ENCODE peak calls at places on chromosomes 4 and X, in five cellular contexts. M, K, C, R and G are unnamed samples.

GRCh38 chr4:172776203-172776896 is 392.3 kb upstream of the GALNT7 start:
- DNase-seq in R (no peak), C (no peak), M (no peak), K (no peak), G (no peak)

GRCh38 chr4:10225096-10225495 is 108.5 kb upstream of the WDR1 start:
- DNase-seq in R (no peak), K (no peak), C (no peak), M (no peak), G (no peak)

GRCh38 chr4:1238676-1239000 is 10.3 kb downstream of the CTBP1 start:
- DNase-seq in R (peak), K (no peak), M (no peak), C (no peak), G (peak)

GRCh38 chr4:143771269-143771668 is 70.8 kb upstream of the FREM3 start:
- DNase-seq in R (no peak), M (no peak), C (no peak), K (no peak), G (no peak)

GRCh38 chr4:64880557-64880956 is 471.3 kb upstream of the TECRL start:
- DNase-seq in C (no peak), M (no peak), R (no peak), K (no peak), G (no peak)

GRCh38 chrX:38893441-38893840 is 92.2 kb downstream of the MID1IP1 start:
- DNase-seq in K (no peak), C (no peak), M (no peak), R (no peak), G (no peak)

GRCh38 chr4:963276-964225 is 9.8 kb downstream of the DGKQ start:
- DNase-seq in C (no peak), R (no peak), M (no peak), K (no peak), G (peak)

GRCh38 chr4:33297091-33297490 is 2576.9 kb downstream of the PCDH7 start:
- DNase-seq in K (no peak), R (no peak), C (no peak), M (no peak), G (no peak)

GRCh38 chrX:63430026-63430425 is 78.9 kb upstream of the SPIN4 start:
- DNase-seq in C (no peak), K (no peak), M (no peak), R (no peak), G (no peak)